ENCODE peak calls at places on chromosome 2, in five cellular contexts. One of them, this sample, is unnamed.
A peak's percentile ranks its signal among the peaks of the same experiment; 100 is the strongest.

GRCh38 chr2:28135324-28135723 is 244.8 kb downstream of the BABAM2 start:
- DNase-seq in pancreas: no peak
- DNase-seq in MG63: no peak
- DNase-seq in neural progenitor cell: no peak
- DNase-seq in A673: peak; percentile 6
- DNase-seq in this sample: no peak

GRCh38 chr2:128037624-128038023 is 9.8 kb upstream of the SAP130 start:
- DNase-seq in MG63: no peak
- DNase-seq in pancreas: no peak
- DNase-seq in A673: no peak
- DNase-seq in neural progenitor cell: peak; percentile 56
- DNase-seq in this sample: no peak

GRCh38 chr2:75561566-75562512 is 1.1 kb upstream of the EVA1A start:
- DNase-seq in A673: no peak
- DNase-seq in pancreas: no peak
- DNase-seq in MG63: peak; percentile 35
- DNase-seq in neural progenitor cell: no peak
- DNase-seq in this sample: no peak

GRCh38 chr2:72026819-72027425 is 120.7 kb downstream of the CYP26B1 start:
- DNase-seq in A673: no peak
- DNase-seq in pancreas: no peak
- DNase-seq in neural progenitor cell: no peak
- DNase-seq in MG63: no peak
- DNase-seq in this sample: no peak

GRCh38 chr2:236644502-236644911 is 74.9 kb downstream of the ACKR3 start:
- DNase-seq in neural progenitor cell: no peak
- DNase-seq in pancreas: no peak
- DNase-seq in A673: no peak
- DNase-seq in MG63: no peak
- DNase-seq in this sample: no peak

GRCh38 chr2:172038121-172038520 is 38.4 kb downstream of the METAP1D start:
- DNase-seq in MG63: no peak
- DNase-seq in neural progenitor cell: no peak
- DNase-seq in pancreas: no peak
- DNase-seq in A673: no peak
- DNase-seq in this sample: no peak

GRCh38 chr2:5070257-5070656 is 621.9 kb upstream of the SOX11 start:
- DNase-seq in pancreas: no peak
- DNase-seq in MG63: no peak
- DNase-seq in A673: peak; percentile 32
- DNase-seq in neural progenitor cell: no peak
- DNase-seq in this sample: no peak

GRCh38 chr2:236177604-236177966 is 9.4 kb upstream of the GBX2 start:
- DNase-seq in pancreas: no peak
- DNase-seq in A673: peak; percentile 90
- DNase-seq in neural progenitor cell: peak; percentile 87
- DNase-seq in MG63: peak; percentile 48
- DNase-seq in this sample: no peak

GRCh38 chr2:124034265-124034664 is 9.2 kb downstream of the CNTNAP5 start:
- DNase-seq in neural progenitor cell: no peak
- DNase-seq in A673: no peak
- DNase-seq in pancreas: no peak
- DNase-seq in MG63: no peak
- DNase-seq in this sample: no peak

GRCh38 chr2:178273787-178274360 is 79.6 kb downstream of the OSBPL6 start:
- DNase-seq in neural progenitor cell: no peak
- DNase-seq in pancreas: no peak
- DNase-seq in MG63: no peak
- DNase-seq in A673: no peak
- DNase-seq in this sample: no peak

GRCh38 chr2:10817413-10817812 is 4.8 kb upstream of the PDIA6 start:
- DNase-seq in A673: peak; percentile 37
- DNase-seq in neural progenitor cell: peak; percentile 68
- DNase-seq in MG63: peak; percentile 45
- DNase-seq in pancreas: no peak
- DNase-seq in this sample: no peak

GRCh38 chr2:237488901-237489860 is 2.1 kb downstream of the MLPH start:
- DNase-seq in pancreas: peak; percentile 44
- DNase-seq in A673: no peak
- DNase-seq in MG63: peak; percentile 70
- DNase-seq in neural progenitor cell: no peak
- DNase-seq in this sample: no peak

GRCh38 chr2:236855866-236856855 is 229.5 kb upstream of the COPS8 start:
- DNase-seq in pancreas: no peak
- DNase-seq in MG63: no peak
- DNase-seq in neural progenitor cell: peak; percentile 63
- DNase-seq in A673: no peak
- DNase-seq in this sample: no peak

GRCh38 chr2:174781996-174782395 is 17.7 kb upstream of the CHRNA1 start:
- DNase-seq in pancreas: no peak
- DNase-seq in A673: no peak
- DNase-seq in MG63: no peak
- DNase-seq in neural progenitor cell: no peak
- DNase-seq in this sample: no peak

GRCh38 chr2:15042824-15043223 is 410.3 kb downstream of the LRATD1 start:
- DNase-seq in neural progenitor cell: no peak
- DNase-seq in A673: peak; percentile 79
- DNase-seq in MG63: peak; percentile 95
- DNase-seq in pancreas: no peak
- DNase-seq in this sample: peak; percentile 96

GRCh38 chr2:118309201-118310015 is 221.1 kb downstream of the INSIG2 start:
- DNase-seq in pancreas: no peak
- DNase-seq in neural progenitor cell: peak; percentile 14
- DNase-seq in MG63: no peak
- DNase-seq in A673: peak; percentile 19
- DNase-seq in this sample: no peak

GRCh38 chr2:211045025-211045424 is 488.6 kb downstream of the CPS1 start:
- DNase-seq in MG63: no peak
- DNase-seq in neural progenitor cell: no peak
- DNase-seq in A673: peak; percentile 10
- DNase-seq in pancreas: no peak
- DNase-seq in this sample: no peak
- H3K4me3 ChIP-seq in MG63: no peak overlapping the region
- H3K4me3 ChIP-seq in neural progenitor cell: no peak overlapping the region
- H3K4me3 ChIP-seq in A673: no peak overlapping the region
- H3K4me3 ChIP-seq in pancreas: no peak overlapping the region
- H3K4me3 ChIP-seq in this sample: no peak overlapping the region

GRCh38 chr2:41410011-41410410 is 637.8 kb upstream of the PKDCC start:
- DNase-seq in MG63: no peak
- DNase-seq in neural progenitor cell: no peak
- DNase-seq in A673: peak; percentile 14
- DNase-seq in pancreas: no peak
- DNase-seq in this sample: no peak
- H3K27me3 ChIP-seq in MG63: no peaks in the 10 kb centered on the region
- H3K27me3 ChIP-seq in neural progenitor cell: no peaks in the 10 kb centered on the region
- H3K27me3 ChIP-seq in A673: peaks cover 21% of the 10 kb centered on the region
- H3K27me3 ChIP-seq in pancreas: no peaks in the 10 kb centered on the region
- H3K27me3 ChIP-seq in this sample: no peaks in the 10 kb centered on the region

DNA sequence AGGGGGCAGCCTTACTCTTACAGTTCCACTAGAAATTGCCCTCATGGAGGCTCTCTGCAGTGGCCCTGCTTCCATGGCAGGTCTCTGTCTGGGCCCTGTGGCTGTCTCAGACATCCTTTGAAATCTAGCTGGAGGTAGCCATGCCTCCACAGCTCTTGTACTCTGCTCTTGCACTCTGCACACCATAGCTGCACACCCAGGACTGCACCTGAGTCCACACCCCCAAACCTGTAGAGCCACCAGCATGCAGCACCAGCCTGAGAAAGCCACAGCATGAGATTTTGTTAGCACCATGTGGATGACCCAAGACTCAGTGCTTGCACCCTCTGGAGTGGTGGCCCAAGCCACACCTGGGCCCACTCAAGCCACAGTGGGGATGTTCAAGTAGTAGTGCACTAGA is 376.2 kb upstream of the RND3 start:
- DNase-seq in pancreas: no peak
- DNase-seq in A673: no peak
- DNase-seq in MG63: no peak
- DNase-seq in neural progenitor cell: no peak
- DNase-seq in this sample: no peak
- H3K9me3 ChIP-seq in pancreas: no peaks in the 10 kb centered on the region
- H3K9me3 ChIP-seq in A673: no peaks in the 10 kb centered on the region
- H3K9me3 ChIP-seq in MG63: no peaks in the 10 kb centered on the region
- H3K9me3 ChIP-seq in neural progenitor cell: no peaks in the 10 kb centered on the region
- H3K9me3 ChIP-seq in this sample: no peaks in the 10 kb centered on the region

DNA sequence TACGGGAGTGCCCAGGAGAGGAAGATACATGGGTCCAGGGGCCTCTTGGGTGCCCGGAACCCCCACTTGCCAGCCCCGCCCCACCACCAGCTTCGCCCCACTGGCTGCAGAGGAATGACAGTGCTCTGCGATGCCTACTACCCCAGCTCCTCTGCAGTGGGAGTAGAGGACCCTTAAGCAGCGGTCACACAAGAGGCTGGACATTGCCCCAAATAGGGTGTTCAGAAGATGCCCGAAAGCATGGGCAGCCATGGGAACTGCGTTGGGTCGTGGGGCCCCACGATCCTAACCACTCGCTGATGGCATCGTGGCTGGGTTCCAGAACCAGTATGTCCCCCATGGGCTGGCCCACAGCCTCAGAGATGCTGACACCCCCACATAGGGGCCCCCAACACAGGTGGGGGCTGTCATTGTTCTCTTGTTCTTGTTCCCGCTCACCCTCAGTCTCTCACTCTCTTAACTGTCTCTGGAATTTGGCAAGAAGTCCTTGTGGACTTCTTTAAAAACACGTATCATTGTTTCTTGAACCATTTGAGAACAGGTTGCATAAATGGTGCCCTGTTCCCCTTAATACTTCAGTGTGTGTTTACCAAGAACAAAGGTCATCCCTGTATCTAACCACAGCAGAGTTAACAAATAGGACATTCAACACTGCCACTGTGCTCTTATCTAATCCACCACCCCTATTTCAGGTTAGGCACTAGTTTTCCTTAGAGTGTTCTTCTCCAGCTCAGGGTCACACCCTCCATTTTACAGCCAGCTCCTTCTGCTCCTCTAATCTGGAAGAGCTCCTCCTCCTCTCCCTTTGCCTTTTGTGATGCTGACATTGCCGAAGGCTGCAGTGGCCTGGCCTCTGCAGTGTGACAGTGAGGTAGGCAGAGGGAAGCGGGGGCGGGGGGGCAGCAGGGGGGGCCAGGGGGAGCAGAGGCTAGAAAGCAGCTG is 76.3 kb downstream of the STPG4 start:
- DNase-seq in pancreas: no peak
- DNase-seq in A673: no peak
- DNase-seq in MG63: no peak
- DNase-seq in neural progenitor cell: peak; percentile 48
- DNase-seq in this sample: no peak
- H3K4me3 ChIP-seq in pancreas: no peak overlapping the region
- H3K4me3 ChIP-seq in A673: no peak overlapping the region
- H3K4me3 ChIP-seq in MG63: no peak overlapping the region
- H3K4me3 ChIP-seq in neural progenitor cell: no peak overlapping the region
- H3K4me3 ChIP-seq in this sample: no peak overlapping the region

DNA sequence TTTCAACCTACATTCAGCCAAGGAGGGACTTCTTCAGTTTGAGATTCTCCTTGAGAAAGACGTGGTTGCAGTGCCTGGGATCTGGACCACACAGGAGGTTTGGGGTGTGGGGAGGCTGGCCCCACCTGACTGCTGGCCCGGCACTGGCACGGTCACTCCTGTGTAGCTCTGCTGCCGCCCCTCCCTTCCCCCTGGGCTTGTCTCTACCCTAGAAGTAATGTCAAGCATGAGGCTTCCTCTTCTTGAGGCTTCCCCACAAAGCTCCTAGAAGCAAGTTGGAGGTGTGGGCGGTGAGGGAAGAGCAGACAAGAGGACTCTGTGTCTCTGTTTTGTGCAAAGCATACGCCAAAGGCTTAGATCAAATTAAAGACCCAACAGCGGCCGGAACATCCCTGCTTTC is 8.7 kb downstream of the KLHL29 start:
- DNase-seq in MG63: no peak
- DNase-seq in neural progenitor cell: no peak
- DNase-seq in A673: no peak
- DNase-seq in pancreas: no peak
- DNase-seq in this sample: no peak
- H3K27me3 ChIP-seq in MG63: no peaks in the 10 kb centered on the region
- H3K27me3 ChIP-seq in neural progenitor cell: peaks cover 18% of the 10 kb centered on the region
- H3K27me3 ChIP-seq in A673: no peaks in the 10 kb centered on the region
- H3K27me3 ChIP-seq in pancreas: no peaks in the 10 kb centered on the region
- H3K27me3 ChIP-seq in this sample: no peaks in the 10 kb centered on the region

GRCh38 chr2:125073440-125073839 is 1048.4 kb downstream of the CNTNAP5 start:
- DNase-seq in A673: no peak
- DNase-seq in MG63: no peak
- DNase-seq in neural progenitor cell: no peak
- DNase-seq in pancreas: no peak
- DNase-seq in this sample: no peak
- H3K9me3 ChIP-seq in A673: peaks cover 14% of the 10 kb centered on the region
- H3K9me3 ChIP-seq in MG63: peaks cover 21% of the 10 kb centered on the region
- H3K9me3 ChIP-seq in neural progenitor cell: peaks cover 16% of the 10 kb centered on the region
- H3K9me3 ChIP-seq in pancreas: no peaks in the 10 kb centered on the region
- H3K9me3 ChIP-seq in this sample: peaks cover 4% of the 10 kb centered on the region

GRCh38 chr2:55899881-55900280 is 23.7 kb downstream of the EFEMP1 start:
- DNase-seq in MG63: no peak
- DNase-seq in A673: no peak
- DNase-seq in neural progenitor cell: no peak
- DNase-seq in pancreas: no peak
- DNase-seq in this sample: no peak

GRCh38 chr2:55901322-55901721 is 22.3 kb downstream of the EFEMP1 start:
- DNase-seq in MG63: peak; percentile 35
- DNase-seq in neural progenitor cell: no peak
- DNase-seq in A673: no peak
- DNase-seq in pancreas: no peak
- DNase-seq in this sample: no peak

GRCh38 chr2:55898641-55899040 is 24.9 kb downstream of the EFEMP1 start:
- DNase-seq in MG63: no peak
- DNase-seq in A673: no peak
- DNase-seq in neural progenitor cell: no peak
- DNase-seq in pancreas: no peak
- DNase-seq in this sample: no peak

GRCh38 chr2:55894720-55895119 is 28.9 kb downstream of the EFEMP1 start:
- DNase-seq in pancreas: no peak
- DNase-seq in neural progenitor cell: no peak
- DNase-seq in A673: no peak
- DNase-seq in MG63: no peak
- DNase-seq in this sample: no peak

GRCh38 chr2:55896633-55897032 is 26.9 kb downstream of the EFEMP1 start:
- DNase-seq in A673: no peak
- DNase-seq in MG63: no peak
- DNase-seq in pancreas: no peak
- DNase-seq in neural progenitor cell: no peak
- DNase-seq in this sample: no peak
- H3K4me3 ChIP-seq in A673: no peak overlapping the region
- H3K4me3 ChIP-seq in MG63: no peak overlapping the region
- H3K4me3 ChIP-seq in pancreas: no peak overlapping the region
- H3K4me3 ChIP-seq in neural progenitor cell: no peak overlapping the region
- H3K4me3 ChIP-seq in this sample: no peak overlapping the region

DNA sequence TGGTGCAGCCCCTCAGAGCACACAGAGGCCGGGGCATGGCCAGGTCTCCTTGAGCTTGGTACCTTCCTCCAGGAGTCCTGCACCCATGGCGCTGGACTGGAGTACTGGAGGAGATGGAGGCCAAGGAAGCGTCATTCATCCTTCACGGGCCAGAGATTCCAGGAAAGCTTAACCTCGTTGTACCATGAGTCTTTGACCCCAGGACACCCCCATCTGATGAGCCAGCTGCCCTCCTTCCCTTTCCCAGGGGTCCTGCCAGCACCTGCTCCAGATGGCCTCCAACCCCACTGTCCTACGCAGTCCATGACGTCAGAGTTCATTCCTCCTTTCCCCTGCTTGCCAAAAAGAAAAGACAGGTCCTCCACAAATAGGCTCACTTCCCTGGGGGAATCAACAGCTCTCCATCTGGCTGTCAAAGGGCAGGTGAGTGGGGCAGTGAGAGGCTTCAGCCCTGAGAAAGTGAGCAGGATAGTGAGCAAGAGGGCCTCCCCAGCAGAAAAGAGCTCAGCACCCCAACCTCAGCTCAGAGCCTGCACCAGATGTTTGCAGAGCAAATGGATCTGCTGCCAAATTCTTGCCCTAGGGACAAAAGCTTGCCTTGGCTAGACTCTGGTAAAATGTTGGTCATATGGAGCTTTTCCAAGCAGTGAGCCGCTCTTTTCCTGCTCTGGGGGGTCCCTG is 4.5 kb upstream of the NPPC start:
- DNase-seq in MG63: peak; percentile 33
- DNase-seq in pancreas: no peak
- DNase-seq in neural progenitor cell: no peak
- DNase-seq in A673: no peak
- DNase-seq in this sample: no peak
- H3K27me3 ChIP-seq in MG63: peaks cover 8% of the 10 kb centered on the region
- H3K27me3 ChIP-seq in pancreas: no peaks in the 10 kb centered on the region
- H3K27me3 ChIP-seq in neural progenitor cell: peaks cover 53% of the 10 kb centered on the region
- H3K27me3 ChIP-seq in A673: peaks cover 19% of the 10 kb centered on the region
- H3K27me3 ChIP-seq in this sample: peaks cover 67% of the 10 kb centered on the region